ENCODE peak calls at places on chromosomes 12 and 14, in nine cellular contexts. G, D, E, N, W, B, K, F and M are unnamed samples.

GRCh38 chr14:30077946-30078345 is 150.3 kb upstream of the PRKD1 start:
- DNase-seq in K (no peak), E (no peak), F (no peak), D (no peak), W (no peak), B (no peak), G (no peak), N (no peak), M (no peak)

GRCh38 chr14:64628940-64629403 is 75.3 kb upstream of the PLEKHG3 start:
- DNase-seq in B (no peak), N (peak), W (peak), D (peak), G (no peak), F (no peak), K (peak), E (no peak), M (peak)

GRCh38 chr12:47527816-47528215 is 178.0 kb downstream of the RPAP3 start:
- DNase-seq in N (no peak), W (no peak), G (no peak), B (no peak), F (no peak), K (no peak), D (no peak), E (no peak), M (no peak)

GRCh38 chr12:90729741-90730140 is 225.2 kb downstream of the CCER1 start:
- DNase-seq in F (no peak), N (peak), D (no peak), W (peak), K (no peak), G (no peak), E (peak), B (no peak), M (no peak)

GRCh38 chr14:63603749-63604277 is 37.9 kb downstream of the WDR89 start:
- DNase-seq in B (peak), W (no peak), N (no peak), E (peak), D (no peak), F (no peak), K (no peak), G (no peak), M (no peak)

GRCh38 chr14:94366146-94366887 is 22.1 kb downstream of the SERPINA1 start:
- DNase-seq in K (peak), N (no peak), D (no peak), F (no peak), G (peak), W (no peak), B (no peak), E (no peak), M (no peak)

GRCh38 chr12:99985129-99985570 is 414 bp upstream of the ANKS1B start:
- DNase-seq in F (no peak), G (no peak), W (no peak), N (no peak), E (no peak), D (no peak), K (no peak), B (peak), M (no peak)

GRCh38 chr14:101695659-101696058 is 65.8 kb upstream of the PPP2R5C start:
- DNase-seq in G (no peak), W (no peak), E (no peak), F (no peak), N (no peak), B (no peak), K (no peak), D (no peak), M (no peak)

GRCh38 chr12:131135786-131136538 is 182.3 kb downstream of the ADGRD1 start:
- DNase-seq in K (no peak), B (no peak), E (no peak), D (no peak), F (no peak), W (no peak), G (no peak), N (no peak), M (no peak)

GRCh38 chr14:104429291-104429861 is 150.2 kb upstream of the C14orf180 start:
- DNase-seq in F (no peak), G (no peak), W (no peak), D (no peak), N (no peak), K (no peak), E (no peak), B (peak), M (no peak)

GRCh38 chr14:64444140-64444539 is 21.2 kb upstream of the AKAP5 start:
- DNase-seq in D (no peak), B (no peak), W (no peak), E (no peak), K (no peak), N (no peak), G (no peak), F (no peak), M (no peak)

GRCh38 chr14:77206877-77207389 is 25.3 kb downstream of the TMEM63C start:
- DNase-seq in D (no peak), W (no peak), G (no peak), B (no peak), N (no peak), E (no peak), K (no peak), F (no peak), M (no peak)

GRCh38 chr12:131872154-131873046 is 22.0 kb upstream of the ULK1 start:
- DNase-seq in E (peak), F (no peak), D (no peak), N (peak), K (no peak), G (peak), W (no peak), B (no peak), M (peak)

GRCh38 chr12:49648722-49649032 is 25.3 kb downstream of the PRPF40B start:
- DNase-seq in B (no peak), E (no peak), K (no peak), F (no peak), W (no peak), G (no peak), D (no peak), N (no peak), M (no peak)

GRCh38 chr12:76180401-76181277 is 96.2 kb upstream of the NAP1L1 start:
- DNase-seq in B (no peak), D (no peak), E (no peak), W (no peak), K (no peak), G (no peak), F (no peak), N (no peak), M (no peak)

GRCh38 chr12:113220593-113221180 is 577 bp upstream of the TPCN1 start:
- DNase-seq in N (no peak), E (no peak), K (no peak), D (no peak), B (no peak), W (no peak), G (no peak), F (no peak), M (no peak)

GRCh38 chr12:49282302-49282701 is 12.6 kb upstream of the PRPH start:
- DNase-seq in K (no peak), F (no peak), D (no peak), E (no peak), W (no peak), N (no peak), G (no peak), B (no peak), M (no peak)